ENCODE peak calls at places on chromosomes 5 and 9, in seven cellular contexts. One of them, this sample, is unnamed.

GRCh38 chr9:116355153-116355827 is 201.7 kb downstream of the PAPPA start:
- DNase-seq in foreskin melanocyte: peak
- DNase-seq in amniotic stem cell: no peak
- DNase-seq in NCI-H510A treated with DMSO at 0.1 percent for 48 hours: peak
- DNase-seq in RWPE1: no peak
- DNase-seq in T follicular helper cell: no peak
- DNase-seq in fibroblast of pulmonary artery: peak
- DNase-seq in this sample: no peak

GRCh38 chr9:93656426-93657222 is 80.2 kb downstream of the PHF2 start:
- DNase-seq in foreskin melanocyte: no peak
- DNase-seq in amniotic stem cell: no peak
- DNase-seq in NCI-H510A treated with DMSO at 0.1 percent for 48 hours: no peak
- DNase-seq in RWPE1: no peak
- DNase-seq in T follicular helper cell: no peak
- DNase-seq in fibroblast of pulmonary artery: no peak
- DNase-seq in this sample: no peak

GRCh38 chr5:154276932-154277331 is 86.4 kb downstream of the GALNT10 start:
- DNase-seq in foreskin melanocyte: peak
- DNase-seq in amniotic stem cell: peak
- DNase-seq in NCI-H510A treated with DMSO at 0.1 percent for 48 hours: no peak
- DNase-seq in RWPE1: no peak
- DNase-seq in T follicular helper cell: no peak
- DNase-seq in fibroblast of pulmonary artery: peak
- DNase-seq in this sample: peak

GRCh38 chr9:135552021-135552697 is 6.2 kb downstream of the OBP2A start:
- DNase-seq in foreskin melanocyte: no peak
- DNase-seq in amniotic stem cell: no peak
- DNase-seq in NCI-H510A treated with DMSO at 0.1 percent for 48 hours: no peak
- DNase-seq in RWPE1: no peak
- DNase-seq in T follicular helper cell: no peak
- DNase-seq in fibroblast of pulmonary artery: no peak
- DNase-seq in this sample: no peak

GRCh38 chr9:117929873-117930272 is 225.7 kb downstream of the TLR4 start:
- DNase-seq in foreskin melanocyte: no peak
- DNase-seq in amniotic stem cell: no peak
- DNase-seq in NCI-H510A treated with DMSO at 0.1 percent for 48 hours: peak
- DNase-seq in RWPE1: no peak
- DNase-seq in T follicular helper cell: no peak
- DNase-seq in fibroblast of pulmonary artery: no peak
- DNase-seq in this sample: no peak

GRCh38 chr5:108216890-108217289 is 165.0 kb downstream of the FBXL17 start:
- DNase-seq in foreskin melanocyte: no peak
- DNase-seq in amniotic stem cell: no peak
- DNase-seq in NCI-H510A treated with DMSO at 0.1 percent for 48 hours: no peak
- DNase-seq in RWPE1: peak
- DNase-seq in T follicular helper cell: no peak
- DNase-seq in fibroblast of pulmonary artery: peak
- DNase-seq in this sample: no peak

GRCh38 chr9:79778581-79778980 is 206.8 kb downstream of the TLE4 start:
- DNase-seq in foreskin melanocyte: no peak
- DNase-seq in amniotic stem cell: no peak
- DNase-seq in NCI-H510A treated with DMSO at 0.1 percent for 48 hours: no peak
- DNase-seq in RWPE1: no peak
- DNase-seq in T follicular helper cell: no peak
- DNase-seq in fibroblast of pulmonary artery: no peak
- DNase-seq in this sample: no peak

GRCh38 chr9:98142182-98142924 is 23.3 kb upstream of the TRIM14 start:
- DNase-seq in foreskin melanocyte: no peak
- DNase-seq in amniotic stem cell: no peak
- DNase-seq in NCI-H510A treated with DMSO at 0.1 percent for 48 hours: no peak
- DNase-seq in RWPE1: peak
- DNase-seq in T follicular helper cell: no peak
- DNase-seq in fibroblast of pulmonary artery: no peak
- DNase-seq in this sample: no peak

GRCh38 chr9:14312721-14313377 is 1.1 kb downstream of the NFIB start:
- DNase-seq in foreskin melanocyte: no peak
- DNase-seq in amniotic stem cell: no peak
- DNase-seq in NCI-H510A treated with DMSO at 0.1 percent for 48 hours: no peak
- DNase-seq in RWPE1: no peak
- DNase-seq in T follicular helper cell: no peak
- DNase-seq in fibroblast of pulmonary artery: no peak
- DNase-seq in this sample: no peak

GRCh38 chr5:32462618-32463017 is 18.1 kb upstream of the ZFR start:
- DNase-seq in foreskin melanocyte: no peak
- DNase-seq in amniotic stem cell: no peak
- DNase-seq in NCI-H510A treated with DMSO at 0.1 percent for 48 hours: no peak
- DNase-seq in RWPE1: peak
- DNase-seq in T follicular helper cell: no peak
- DNase-seq in fibroblast of pulmonary artery: peak
- DNase-seq in this sample: no peak

GRCh38 chr5:181160144-181160754 is 12.9 kb downstream of the OR2V2 start:
- DNase-seq in foreskin melanocyte: no peak
- DNase-seq in amniotic stem cell: peak
- DNase-seq in NCI-H510A treated with DMSO at 0.1 percent for 48 hours: no peak
- DNase-seq in RWPE1: peak
- DNase-seq in T follicular helper cell: peak
- DNase-seq in fibroblast of pulmonary artery: peak
- DNase-seq in this sample: peak

GRCh38 chr9:79757906-79758669 is 186.3 kb downstream of the TLE4 start:
- DNase-seq in foreskin melanocyte: no peak
- DNase-seq in amniotic stem cell: no peak
- DNase-seq in NCI-H510A treated with DMSO at 0.1 percent for 48 hours: no peak
- DNase-seq in RWPE1: no peak
- DNase-seq in T follicular helper cell: no peak
- DNase-seq in fibroblast of pulmonary artery: peak
- DNase-seq in this sample: no peak

GRCh38 chr5:127055880-127056653 is 17.2 kb downstream of the C5orf63 start:
- DNase-seq in foreskin melanocyte: no peak
- DNase-seq in amniotic stem cell: no peak
- DNase-seq in NCI-H510A treated with DMSO at 0.1 percent for 48 hours: no peak
- DNase-seq in RWPE1: no peak
- DNase-seq in T follicular helper cell: no peak
- DNase-seq in fibroblast of pulmonary artery: no peak
- DNase-seq in this sample: no peak

GRCh38 chr5:133390416-133391155 is 221.8 kb downstream of the FSTL4 start:
- DNase-seq in foreskin melanocyte: no peak
- DNase-seq in amniotic stem cell: no peak
- DNase-seq in NCI-H510A treated with DMSO at 0.1 percent for 48 hours: no peak
- DNase-seq in RWPE1: no peak
- DNase-seq in T follicular helper cell: no peak
- DNase-seq in fibroblast of pulmonary artery: no peak
- DNase-seq in this sample: no peak

GRCh38 chr9:12833701-12834100 is 58.9 kb downstream of the LURAP1L start:
- DNase-seq in foreskin melanocyte: no peak
- DNase-seq in amniotic stem cell: no peak
- DNase-seq in NCI-H510A treated with DMSO at 0.1 percent for 48 hours: no peak
- DNase-seq in RWPE1: no peak
- DNase-seq in T follicular helper cell: no peak
- DNase-seq in fibroblast of pulmonary artery: no peak
- DNase-seq in this sample: no peak

GRCh38 chr5:59130441-59130840 is 547.6 kb downstream of the RAB3C start:
- DNase-seq in foreskin melanocyte: no peak
- DNase-seq in amniotic stem cell: no peak
- DNase-seq in NCI-H510A treated with DMSO at 0.1 percent for 48 hours: no peak
- DNase-seq in RWPE1: no peak
- DNase-seq in T follicular helper cell: no peak
- DNase-seq in fibroblast of pulmonary artery: peak
- DNase-seq in this sample: peak

GRCh38 chr9:81724242-81724889 is 35.0 kb upstream of the TLE1 start:
- DNase-seq in foreskin melanocyte: no peak
- DNase-seq in amniotic stem cell: no peak
- DNase-seq in NCI-H510A treated with DMSO at 0.1 percent for 48 hours: no peak
- DNase-seq in RWPE1: no peak
- DNase-seq in T follicular helper cell: no peak
- DNase-seq in fibroblast of pulmonary artery: peak
- DNase-seq in this sample: peak

GRCh38 chr5:170719551-170719950 is 64.0 kb upstream of the GABRP start:
- DNase-seq in foreskin melanocyte: no peak
- DNase-seq in amniotic stem cell: no peak
- DNase-seq in NCI-H510A treated with DMSO at 0.1 percent for 48 hours: no peak
- DNase-seq in RWPE1: no peak
- DNase-seq in T follicular helper cell: no peak
- DNase-seq in fibroblast of pulmonary artery: no peak
- DNase-seq in this sample: no peak

GRCh38 chr5:72507360-72508238 is at the start of gene ZNF366:
- DNase-seq in foreskin melanocyte: no peak
- DNase-seq in amniotic stem cell: no peak
- DNase-seq in NCI-H510A treated with DMSO at 0.1 percent for 48 hours: no peak
- DNase-seq in RWPE1: no peak
- DNase-seq in T follicular helper cell: no peak
- DNase-seq in fibroblast of pulmonary artery: no peak
- DNase-seq in this sample: no peak

GRCh38 chr5:30908356-30908755 is 285.1 kb upstream of the CDH6 start:
- DNase-seq in foreskin melanocyte: no peak
- DNase-seq in amniotic stem cell: no peak
- DNase-seq in NCI-H510A treated with DMSO at 0.1 percent for 48 hours: no peak
- DNase-seq in RWPE1: no peak
- DNase-seq in T follicular helper cell: no peak
- DNase-seq in fibroblast of pulmonary artery: no peak
- DNase-seq in this sample: no peak

GRCh38 chr5:141547488-141547887 is 58.6 kb downstream of the PCDHGC5 start:
- DNase-seq in foreskin melanocyte: no peak
- DNase-seq in amniotic stem cell: no peak
- DNase-seq in NCI-H510A treated with DMSO at 0.1 percent for 48 hours: no peak
- DNase-seq in RWPE1: no peak
- DNase-seq in T follicular helper cell: no peak
- DNase-seq in fibroblast of pulmonary artery: peak
- DNase-seq in this sample: no peak

GRCh38 chr5:117041926-117042595 is 467.4 kb upstream of the SEMA6A start:
- DNase-seq in foreskin melanocyte: no peak
- DNase-seq in amniotic stem cell: no peak
- DNase-seq in NCI-H510A treated with DMSO at 0.1 percent for 48 hours: no peak
- DNase-seq in RWPE1: no peak
- DNase-seq in T follicular helper cell: no peak
- DNase-seq in fibroblast of pulmonary artery: no peak
- DNase-seq in this sample: no peak

GRCh38 chr5:43294226-43294625 is 19.0 kb downstream of the HMGCS1 start:
- DNase-seq in foreskin melanocyte: no peak
- DNase-seq in amniotic stem cell: no peak
- DNase-seq in NCI-H510A treated with DMSO at 0.1 percent for 48 hours: no peak
- DNase-seq in RWPE1: no peak
- DNase-seq in T follicular helper cell: no peak
- DNase-seq in fibroblast of pulmonary artery: peak
- DNase-seq in this sample: no peak

GRCh38 chr5:77211013-77211690 is 672 bp downstream of the PDE8B start:
- DNase-seq in foreskin melanocyte: no peak
- DNase-seq in amniotic stem cell: no peak
- DNase-seq in NCI-H510A treated with DMSO at 0.1 percent for 48 hours: peak
- DNase-seq in RWPE1: no peak
- DNase-seq in T follicular helper cell: no peak
- DNase-seq in fibroblast of pulmonary artery: no peak
- DNase-seq in this sample: no peak

GRCh38 chr5:53378590-53379247 is 101.7 kb upstream of the FST start:
- DNase-seq in foreskin melanocyte: no peak
- DNase-seq in amniotic stem cell: no peak
- DNase-seq in NCI-H510A treated with DMSO at 0.1 percent for 48 hours: no peak
- DNase-seq in RWPE1: peak
- DNase-seq in T follicular helper cell: no peak
- DNase-seq in fibroblast of pulmonary artery: peak
- DNase-seq in this sample: no peak

GRCh38 chr5:139743001-139743771 is 52.4 kb upstream of the PSD2 start:
- DNase-seq in foreskin melanocyte: no peak
- DNase-seq in amniotic stem cell: no peak
- DNase-seq in NCI-H510A treated with DMSO at 0.1 percent for 48 hours: no peak
- DNase-seq in RWPE1: no peak
- DNase-seq in T follicular helper cell: no peak
- DNase-seq in fibroblast of pulmonary artery: no peak
- DNase-seq in this sample: no peak

GRCh38 chr5:149421834-149422233 is 42.7 kb upstream of the IL17B start:
- DNase-seq in foreskin melanocyte: no peak
- DNase-seq in amniotic stem cell: no peak
- DNase-seq in NCI-H510A treated with DMSO at 0.1 percent for 48 hours: no peak
- DNase-seq in RWPE1: no peak
- DNase-seq in T follicular helper cell: no peak
- DNase-seq in fibroblast of pulmonary artery: peak
- DNase-seq in this sample: no peak

GRCh38 chr5:14341571-14342225 is 198.6 kb downstream of the TRIO start:
- DNase-seq in foreskin melanocyte: no peak
- DNase-seq in amniotic stem cell: no peak
- DNase-seq in NCI-H510A treated with DMSO at 0.1 percent for 48 hours: no peak
- DNase-seq in RWPE1: no peak
- DNase-seq in T follicular helper cell: no peak
- DNase-seq in fibroblast of pulmonary artery: no peak
- DNase-seq in this sample: no peak

GRCh38 chr5:15592728-15593127 is 92.7 kb downstream of the FBXL7 start:
- DNase-seq in foreskin melanocyte: peak
- DNase-seq in amniotic stem cell: no peak
- DNase-seq in NCI-H510A treated with DMSO at 0.1 percent for 48 hours: no peak
- DNase-seq in RWPE1: no peak
- DNase-seq in T follicular helper cell: no peak
- DNase-seq in fibroblast of pulmonary artery: no peak
- DNase-seq in this sample: peak

GRCh38 chr5:116872986-116873385 is 298.4 kb upstream of the SEMA6A start:
- DNase-seq in foreskin melanocyte: peak
- DNase-seq in amniotic stem cell: no peak
- DNase-seq in NCI-H510A treated with DMSO at 0.1 percent for 48 hours: no peak
- DNase-seq in RWPE1: no peak
- DNase-seq in T follicular helper cell: no peak
- DNase-seq in fibroblast of pulmonary artery: peak
- DNase-seq in this sample: peak

GRCh38 chr9:98099346-98099745 is 19.7 kb downstream of the TRIM14 start:
- DNase-seq in foreskin melanocyte: no peak
- DNase-seq in amniotic stem cell: no peak
- DNase-seq in NCI-H510A treated with DMSO at 0.1 percent for 48 hours: no peak
- DNase-seq in RWPE1: no peak
- DNase-seq in T follicular helper cell: no peak
- DNase-seq in fibroblast of pulmonary artery: no peak
- DNase-seq in this sample: no peak

GRCh38 chr5:122385286-122385685 is 73.2 kb downstream of the SNCAIP start:
- DNase-seq in foreskin melanocyte: no peak
- DNase-seq in amniotic stem cell: no peak
- DNase-seq in NCI-H510A treated with DMSO at 0.1 percent for 48 hours: no peak
- DNase-seq in RWPE1: no peak
- DNase-seq in T follicular helper cell: no peak
- DNase-seq in fibroblast of pulmonary artery: no peak
- DNase-seq in this sample: no peak

GRCh38 chr5:54807421-54807820 is 178.0 kb downstream of the ESM1 start:
- DNase-seq in foreskin melanocyte: no peak
- DNase-seq in amniotic stem cell: no peak
- DNase-seq in NCI-H510A treated with DMSO at 0.1 percent for 48 hours: no peak
- DNase-seq in RWPE1: peak
- DNase-seq in T follicular helper cell: no peak
- DNase-seq in fibroblast of pulmonary artery: peak
- DNase-seq in this sample: no peak

GRCh38 chr5:143207058-143207457 is 196.4 kb downstream of the NR3C1 start:
- DNase-seq in foreskin melanocyte: no peak
- DNase-seq in amniotic stem cell: no peak
- DNase-seq in NCI-H510A treated with DMSO at 0.1 percent for 48 hours: no peak
- DNase-seq in RWPE1: no peak
- DNase-seq in T follicular helper cell: no peak
- DNase-seq in fibroblast of pulmonary artery: no peak
- DNase-seq in this sample: no peak

GRCh38 chr5:151697452-151697851 is 10.7 kb upstream of the SPARC start:
- DNase-seq in foreskin melanocyte: no peak
- DNase-seq in amniotic stem cell: no peak
- DNase-seq in NCI-H510A treated with DMSO at 0.1 percent for 48 hours: no peak
- DNase-seq in RWPE1: no peak
- DNase-seq in T follicular helper cell: no peak
- DNase-seq in fibroblast of pulmonary artery: no peak
- DNase-seq in this sample: no peak

GRCh38 chr9:98383758-98384157 is 128.3 kb upstream of the TBC1D2 start:
- DNase-seq in foreskin melanocyte: no peak
- DNase-seq in amniotic stem cell: no peak
- DNase-seq in NCI-H510A treated with DMSO at 0.1 percent for 48 hours: no peak
- DNase-seq in RWPE1: no peak
- DNase-seq in T follicular helper cell: no peak
- DNase-seq in fibroblast of pulmonary artery: peak
- DNase-seq in this sample: peak

GRCh38 chr5:169831331-169831730 is 149.0 kb downstream of the INSYN2B start:
- DNase-seq in foreskin melanocyte: no peak
- DNase-seq in amniotic stem cell: no peak
- DNase-seq in NCI-H510A treated with DMSO at 0.1 percent for 48 hours: peak
- DNase-seq in RWPE1: peak
- DNase-seq in T follicular helper cell: no peak
- DNase-seq in fibroblast of pulmonary artery: no peak
- DNase-seq in this sample: no peak